ENCODE peak calls at places on chromosomes 3 and 15, in nine cellular contexts. S, G, F, Y, O, B, T, R and H are unnamed samples.

GRCh38 chr3:177476921-177477435 is 279.7 kb upstream of the TBL1XR1 start:
- DNase-seq in R (no peak), S (no peak), Y (no peak), T (no peak), B (no peak), F (no peak), G (no peak), O (no peak), H (no peak)

GRCh38 chr15:49814709-49815108 is 193.9 kb downstream of the DTWD1 start:
- DNase-seq in B (no peak), O (no peak), R (no peak), T (no peak), Y (no peak), S (no peak), G (no peak), F (no peak), H (no peak)

GRCh38 chr3:152656207-152657001 is 178.5 kb upstream of the P2RY1 start:
- DNase-seq in R (no peak), S (no peak), Y (no peak), O (no peak), T (no peak), F (no peak), G (peak; percentile 42), B (no peak), H (no peak)

GRCh38 chr3:154062513-154062912 is 58.7 kb upstream of the ARHGEF26 start:
- DNase-seq in Y (peak; percentile 65), T (no peak), G (no peak), S (no peak), R (no peak), O (no peak), B (no peak), F (no peak), H (no peak)

GRCh38 chr15:62847900-62848489 is 194.6 kb upstream of the TPM1 start:
- DNase-seq in G (peak; percentile 82), R (peak; percentile 86), O (peak; percentile 10), S (peak; percentile 76), T (peak; percentile 84), Y (peak; percentile 90), F (peak; percentile 44), B (no peak), H (peak; percentile 88)

GRCh38 chr3:109081746-109082510 is 36.0 kb downstream of the MORC1 start:
- DNase-seq in G (peak; percentile 30), B (peak; percentile 10), R (no peak), O (no peak), Y (peak; percentile 80), F (peak; percentile 31), T (no peak), S (no peak), H (no peak)

GRCh38 chr3:156974931-156975330 is 148.8 kb downstream of the LEKR1 start:
- DNase-seq in Y (no peak), G (no peak), O (no peak), B (no peak), S (no peak), R (no peak), F (no peak), T (no peak), H (no peak)

GRCh38 chr3:161957467-161957866 is 460.9 kb downstream of the OTOL1 start:
- DNase-seq in T (no peak), O (no peak), S (no peak), R (no peak), F (no peak), Y (no peak), G (no peak), B (no peak), H (no peak)

GRCh38 chr15:68620721-68621528 is 42.1 kb downstream of the CORO2B start:
- DNase-seq in R (peak; percentile 95), G (peak; percentile 77), S (peak; percentile 92), T (peak; percentile 92), O (no peak), Y (no peak), F (no peak), B (peak; percentile 95), H (peak; percentile 90)

GRCh38 chr15:58549013-58549779 is 117.4 kb downstream of the LIPC start:
- DNase-seq in B (peak; percentile 53), Y (peak; percentile 41), R (no peak), F (no peak), T (no peak), S (no peak), O (no peak), G (no peak), H (no peak)
- H3K27ac ChIP-seq in B (peak overlapping the region; percentile 70), Y (no peak overlapping the region), R (peak overlapping the region; percentile 60), F (no peak overlapping the region), T (no peak overlapping the region), S (no peak overlapping the region), O (no peak overlapping the region), G (no peak overlapping the region), H (peak overlapping the region; percentile 52)

GRCh38 chr15:58880320-58880719 is 53.2 kb downstream of the SLTM start:
- DNase-seq in S (no peak), Y (no peak), T (no peak), B (no peak), G (no peak), F (no peak), O (no peak), R (no peak), H (no peak)
- H3K4me3 ChIP-seq in S (no peak overlapping the region), Y (no peak overlapping the region), T (no peak overlapping the region), B (no peak overlapping the region), G (no peak overlapping the region), F (no peak overlapping the region), O (no peak overlapping the region), R (no peak overlapping the region), H (no peak overlapping the region)

DNA sequence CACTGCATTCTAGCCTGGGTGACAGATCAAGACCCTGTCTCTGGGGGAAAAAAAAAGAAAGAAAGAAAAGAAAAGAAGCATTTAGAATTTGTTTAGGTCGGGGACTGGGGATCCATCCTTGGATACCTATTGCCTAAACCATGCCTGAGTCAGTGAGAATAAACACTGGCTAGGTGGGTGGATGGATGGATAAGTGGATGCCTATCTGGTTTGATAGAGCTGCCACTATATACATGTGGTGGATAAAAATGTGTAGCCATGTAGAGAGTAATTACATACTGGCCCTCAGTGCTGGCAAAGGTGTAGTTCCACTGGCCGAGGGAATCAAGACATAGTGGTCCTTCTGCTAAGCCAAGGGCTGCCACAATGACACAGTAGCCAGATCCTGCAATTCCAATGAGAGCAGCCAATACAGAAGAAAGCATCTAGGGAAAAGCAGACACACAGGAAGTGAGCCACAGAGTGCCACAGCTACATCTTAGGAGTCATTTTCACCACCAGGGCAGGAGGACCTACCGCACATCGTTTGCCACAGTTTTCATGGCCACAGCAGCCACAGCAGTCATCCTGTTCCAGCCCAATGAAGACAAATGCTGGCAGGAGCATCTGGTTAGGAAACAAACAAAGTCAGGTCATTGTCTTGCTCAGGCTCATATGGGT is 2.2 kb downstream of the TM4SF1 start:
- DNase-seq in R (no peak), O (no peak), T (no peak), F (no peak), S (no peak), Y (no peak), G (no peak), B (no peak), H (no peak)
- H3K27ac ChIP-seq in R (peak overlapping the region; percentile 61), O (no peak overlapping the region), T (peak overlapping the region; percentile 83), F (peak overlapping the region; percentile 92), S (peak overlapping the region; percentile 67), Y (no peak overlapping the region), G (no peak overlapping the region), B (peak overlapping the region; percentile 43), H (no peak overlapping the region)

GRCh38 chr3:175526191-175526590 is 667.1 kb downstream of the NAALADL2 start:
- DNase-seq in S (no peak), B (no peak), F (no peak), R (no peak), Y (no peak), T (no peak), G (no peak), O (no peak), H (no peak)

GRCh38 chr3:175526609-175527280 is 667.6 kb downstream of the NAALADL2 start:
- DNase-seq in F (no peak), O (no peak), B (no peak), S (no peak), Y (no peak), R (no peak), G (no peak), T (no peak), H (no peak)
- H3K4me3 ChIP-seq in F (no peak overlapping the region), O (no peak overlapping the region), B (peak overlapping the region; percentile 33), S (peak overlapping the region; percentile 10), Y (no peak overlapping the region), R (peak overlapping the region; percentile 37), G (peak overlapping the region; percentile 39), T (no peak overlapping the region), H (peak overlapping the region; percentile 51)

DNA sequence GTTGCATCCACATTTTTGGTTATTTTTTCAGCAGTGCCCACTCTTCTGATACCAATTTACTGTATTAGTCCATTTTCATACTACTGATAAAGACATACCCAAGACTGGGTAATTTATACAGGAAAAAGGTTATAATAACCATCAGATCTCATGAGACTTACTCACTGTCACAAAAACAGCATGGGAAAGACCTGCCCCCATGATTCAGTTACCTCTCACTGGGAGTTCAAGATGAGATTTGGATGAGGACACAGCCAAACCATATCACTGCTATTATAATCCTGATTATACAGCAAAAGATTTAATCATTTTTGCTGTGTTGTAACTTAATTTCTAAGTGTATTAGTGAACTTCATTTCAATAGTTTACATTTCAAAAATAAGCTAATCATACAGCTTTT is 6.6 kb downstream of the ZBED2 start:
- DNase-seq in Y (no peak), B (no peak), S (no peak), O (no peak), G (no peak), F (no peak), R (no peak), T (no peak), H (no peak)
- H3K27ac ChIP-seq in Y (no peak overlapping the region), B (no peak overlapping the region), S (no peak overlapping the region), O (no peak overlapping the region), G (no peak overlapping the region), F (no peak overlapping the region), R (no peak overlapping the region), T (no peak overlapping the region), H (no peak overlapping the region)

DNA sequence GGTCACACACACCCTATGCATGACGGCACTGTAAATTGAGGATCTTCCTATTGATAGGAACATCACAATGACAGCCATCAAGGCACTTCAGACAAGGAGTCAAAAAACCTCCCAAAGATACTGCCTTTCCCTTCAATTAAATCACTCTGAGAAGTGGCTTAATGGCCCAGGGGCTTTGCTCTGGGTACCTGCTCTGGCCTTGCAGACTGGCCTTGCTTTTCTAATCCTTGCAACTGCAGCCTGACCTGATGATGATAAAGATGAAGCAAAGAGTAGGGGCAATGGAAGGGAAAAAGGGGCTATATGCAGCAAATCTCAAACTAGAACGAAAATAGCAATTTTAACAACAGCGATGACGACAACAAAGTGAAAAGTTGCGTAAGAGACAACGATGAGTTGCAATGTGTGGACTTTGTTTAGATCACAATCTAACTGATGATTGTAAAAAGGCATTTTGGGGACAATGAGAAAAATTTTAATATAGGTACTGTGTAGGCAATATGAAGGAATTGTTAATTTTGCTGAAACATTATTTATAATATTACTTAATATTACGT is 14.6 kb downstream of the ADAMTS9 start:
- DNase-seq in Y (no peak), S (no peak), G (no peak), O (no peak), R (no peak), T (no peak), F (no peak), B (no peak), H (no peak)
- H3K4me3 ChIP-seq in Y (no peak overlapping the region), S (no peak overlapping the region), G (no peak overlapping the region), O (no peak overlapping the region), R (no peak overlapping the region), T (no peak overlapping the region), F (no peak overlapping the region), B (no peak overlapping the region), H (no peak overlapping the region)

DNA sequence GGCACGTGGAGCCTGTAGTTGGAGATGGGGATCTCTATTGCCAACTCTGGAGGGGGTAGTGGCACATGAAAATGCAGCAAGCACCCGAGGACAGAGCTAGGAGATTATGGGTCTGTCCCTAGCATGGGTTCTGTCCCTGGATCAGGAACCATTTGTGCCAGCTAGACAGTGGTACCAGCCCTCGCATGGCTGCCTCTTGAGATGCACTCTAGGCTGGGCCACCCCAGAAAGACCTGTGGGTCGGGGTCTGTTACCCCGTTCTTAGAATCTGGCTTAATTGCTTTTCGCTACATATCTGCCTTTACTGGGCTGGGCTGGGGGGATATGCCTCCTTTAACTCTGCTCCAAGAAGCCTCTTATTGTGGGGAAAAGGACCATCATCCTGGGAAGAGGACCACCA is 54.5 kb downstream of the EPHB1 start:
- DNase-seq in F (no peak), R (no peak), S (no peak), Y (no peak), O (no peak), T (no peak), B (no peak), G (no peak), H (no peak)
- H3K27ac ChIP-seq in F (no peak overlapping the region), R (no peak overlapping the region), S (no peak overlapping the region), Y (no peak overlapping the region), O (no peak overlapping the region), T (no peak overlapping the region), B (no peak overlapping the region), G (no peak overlapping the region), H (no peak overlapping the region)